ENCODE peak calls at places on chromosome 10, in six cellular contexts. One of them, this sample, is unnamed.

GRCh38 chr10:97708976-97709745 is 4.4 kb upstream of the MARVELD1 start:
- DNase-seq in colonic mucosa: peak
- DNase-seq in upper lobe of right lung: no peak
- DNase-seq in hepatocyte: peak
- DNase-seq in activated B cell treated with CpG ODN at 0.5 μM for 24 hours: no peak
- DNase-seq in AG04449: peak
- DNase-seq in this sample: peak

GRCh38 chr10:67033878-67034277 is 108.0 kb downstream of the LRRTM3 start:
- DNase-seq in colonic mucosa: no peak
- DNase-seq in upper lobe of right lung: no peak
- DNase-seq in hepatocyte: no peak
- DNase-seq in activated B cell treated with CpG ODN at 0.5 μM for 24 hours: no peak
- DNase-seq in AG04449: no peak
- DNase-seq in this sample: no peak

GRCh38 chr10:58886390-58886789 is 290.1 kb upstream of the PHYHIPL start:
- DNase-seq in colonic mucosa: no peak
- DNase-seq in upper lobe of right lung: no peak
- DNase-seq in hepatocyte: no peak
- DNase-seq in activated B cell treated with CpG ODN at 0.5 μM for 24 hours: no peak
- DNase-seq in AG04449: no peak
- DNase-seq in this sample: no peak

GRCh38 chr10:78413294-78414055 is 379.8 kb downstream of the RPS24 start:
- DNase-seq in colonic mucosa: no peak
- DNase-seq in upper lobe of right lung: peak
- DNase-seq in hepatocyte: no peak
- DNase-seq in activated B cell treated with CpG ODN at 0.5 μM for 24 hours: no peak
- DNase-seq in AG04449: no peak
- DNase-seq in this sample: no peak

GRCh38 chr10:22325272-22325947 is 4.5 kb downstream of the BMI1 start:
- DNase-seq in colonic mucosa: peak
- DNase-seq in upper lobe of right lung: peak
- DNase-seq in hepatocyte: peak
- DNase-seq in activated B cell treated with CpG ODN at 0.5 μM for 24 hours: peak
- DNase-seq in AG04449: no peak
- DNase-seq in this sample: no peak

GRCh38 chr10:120313715-120314114 is 143.3 kb upstream of the PLPP4 start:
- DNase-seq in colonic mucosa: no peak
- DNase-seq in upper lobe of right lung: no peak
- DNase-seq in hepatocyte: no peak
- DNase-seq in activated B cell treated with CpG ODN at 0.5 μM for 24 hours: no peak
- DNase-seq in AG04449: no peak
- DNase-seq in this sample: no peak

GRCh38 chr10:86758231-86759072 is 2.0 kb downstream of the BMPR1A start:
- DNase-seq in colonic mucosa: no peak
- DNase-seq in upper lobe of right lung: no peak
- DNase-seq in hepatocyte: no peak
- DNase-seq in activated B cell treated with CpG ODN at 0.5 μM for 24 hours: no peak
- DNase-seq in AG04449: no peak
- DNase-seq in this sample: no peak

GRCh38 chr10:21172774-21173432 is 275.8 kb upstream of the NEBL start:
- DNase-seq in colonic mucosa: peak
- DNase-seq in upper lobe of right lung: peak
- DNase-seq in hepatocyte: peak
- DNase-seq in activated B cell treated with CpG ODN at 0.5 μM for 24 hours: no peak
- DNase-seq in AG04449: no peak
- DNase-seq in this sample: no peak

GRCh38 chr10:525565-526315 is 163.7 kb downstream of the DIP2C start:
- DNase-seq in colonic mucosa: no peak
- DNase-seq in upper lobe of right lung: peak
- DNase-seq in hepatocyte: no peak
- DNase-seq in activated B cell treated with CpG ODN at 0.5 μM for 24 hours: no peak
- DNase-seq in AG04449: no peak
- DNase-seq in this sample: peak

GRCh38 chr10:523925-524324 is 165.5 kb downstream of the DIP2C start:
- DNase-seq in colonic mucosa: no peak
- DNase-seq in upper lobe of right lung: peak
- DNase-seq in hepatocyte: no peak
- DNase-seq in activated B cell treated with CpG ODN at 0.5 μM for 24 hours: no peak
- DNase-seq in AG04449: no peak
- DNase-seq in this sample: peak

GRCh38 chr10:527416-527815 is 162.1 kb downstream of the DIP2C start:
- DNase-seq in colonic mucosa: no peak
- DNase-seq in upper lobe of right lung: no peak
- DNase-seq in hepatocyte: no peak
- DNase-seq in activated B cell treated with CpG ODN at 0.5 μM for 24 hours: no peak
- DNase-seq in AG04449: no peak
- DNase-seq in this sample: no peak

GRCh38 chr10:528173-529165 is 161.0 kb downstream of the DIP2C start:
- DNase-seq in colonic mucosa: no peak
- DNase-seq in upper lobe of right lung: peak
- DNase-seq in hepatocyte: no peak
- DNase-seq in activated B cell treated with CpG ODN at 0.5 μM for 24 hours: no peak
- DNase-seq in AG04449: no peak
- DNase-seq in this sample: peak

DNA sequence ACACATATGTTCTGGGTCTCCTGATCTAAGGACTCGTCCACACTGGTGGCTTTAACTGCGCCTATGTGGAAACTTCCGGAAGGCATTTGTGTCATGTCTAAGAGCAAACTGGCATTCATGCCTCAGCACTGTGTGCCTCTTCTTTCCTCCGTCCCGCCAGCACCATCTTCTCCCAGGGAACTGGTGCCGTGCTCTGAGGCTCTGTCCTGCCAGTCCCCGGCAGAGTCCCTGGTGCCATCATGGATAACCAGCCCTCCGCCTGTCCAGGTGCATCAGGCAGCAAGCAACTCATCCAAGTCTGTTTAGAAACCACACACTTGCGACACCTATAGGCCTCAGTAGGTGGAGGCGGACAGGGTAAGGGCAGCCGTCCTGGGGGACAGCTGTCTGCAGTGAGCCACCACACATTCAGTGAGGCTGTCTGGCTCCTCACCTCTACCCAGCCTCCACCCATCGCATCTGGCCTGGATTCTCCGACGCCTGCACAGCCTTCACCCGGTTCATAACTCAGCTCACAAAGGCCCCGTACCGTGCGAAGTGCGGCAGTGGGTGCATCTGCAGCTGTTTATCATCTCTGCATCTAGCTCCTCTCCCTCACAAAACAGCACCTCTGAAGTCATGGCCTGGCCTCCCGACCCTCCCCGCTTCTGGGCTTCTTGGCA is 162.7 kb downstream of the DIP2C start:
- DNase-seq in colonic mucosa: no peak
- DNase-seq in upper lobe of right lung: peak
- DNase-seq in hepatocyte: no peak
- DNase-seq in activated B cell treated with CpG ODN at 0.5 μM for 24 hours: no peak
- DNase-seq in AG04449: no peak
- DNase-seq in this sample: peak
- TF ChIP-seq CTCF in colonic mucosa: no peak
- TF ChIP-seq CTCF in upper lobe of right lung: no peak
- TF ChIP-seq CTCF in hepatocyte: no peak
- TF ChIP-seq CTCF in activated B cell treated with CpG ODN at 0.5 μM for 24 hours: no peak
- TF ChIP-seq CTCF in AG04449: no peak
- TF ChIP-seq CTCF in this sample: no peak

GRCh38 chr10:101140950-101141621 is 10.0 kb downstream of the TLX1 start:
- DNase-seq in colonic mucosa: no peak
- DNase-seq in upper lobe of right lung: no peak
- DNase-seq in hepatocyte: no peak
- DNase-seq in activated B cell treated with CpG ODN at 0.5 μM for 24 hours: no peak
- DNase-seq in AG04449: no peak
- DNase-seq in this sample: no peak

GRCh38 chr10:101141622-101142532 is 10.8 kb downstream of the TLX1 start:
- DNase-seq in colonic mucosa: peak
- DNase-seq in upper lobe of right lung: peak
- DNase-seq in hepatocyte: peak
- DNase-seq in activated B cell treated with CpG ODN at 0.5 μM for 24 hours: peak
- DNase-seq in AG04449: peak
- DNase-seq in this sample: no peak

GRCh38 chr10:101143354-101143648 is 12.2 kb downstream of the TLX1 start:
- DNase-seq in colonic mucosa: no peak
- DNase-seq in upper lobe of right lung: no peak
- DNase-seq in hepatocyte: no peak
- DNase-seq in activated B cell treated with CpG ODN at 0.5 μM for 24 hours: no peak
- DNase-seq in AG04449: no peak
- DNase-seq in this sample: no peak

GRCh38 chr10:101144053-101144452 is 13.0 kb downstream of the TLX1 start:
- DNase-seq in colonic mucosa: no peak
- DNase-seq in upper lobe of right lung: no peak
- DNase-seq in hepatocyte: no peak
- DNase-seq in activated B cell treated with CpG ODN at 0.5 μM for 24 hours: no peak
- DNase-seq in AG04449: no peak
- DNase-seq in this sample: no peak

DNA sequence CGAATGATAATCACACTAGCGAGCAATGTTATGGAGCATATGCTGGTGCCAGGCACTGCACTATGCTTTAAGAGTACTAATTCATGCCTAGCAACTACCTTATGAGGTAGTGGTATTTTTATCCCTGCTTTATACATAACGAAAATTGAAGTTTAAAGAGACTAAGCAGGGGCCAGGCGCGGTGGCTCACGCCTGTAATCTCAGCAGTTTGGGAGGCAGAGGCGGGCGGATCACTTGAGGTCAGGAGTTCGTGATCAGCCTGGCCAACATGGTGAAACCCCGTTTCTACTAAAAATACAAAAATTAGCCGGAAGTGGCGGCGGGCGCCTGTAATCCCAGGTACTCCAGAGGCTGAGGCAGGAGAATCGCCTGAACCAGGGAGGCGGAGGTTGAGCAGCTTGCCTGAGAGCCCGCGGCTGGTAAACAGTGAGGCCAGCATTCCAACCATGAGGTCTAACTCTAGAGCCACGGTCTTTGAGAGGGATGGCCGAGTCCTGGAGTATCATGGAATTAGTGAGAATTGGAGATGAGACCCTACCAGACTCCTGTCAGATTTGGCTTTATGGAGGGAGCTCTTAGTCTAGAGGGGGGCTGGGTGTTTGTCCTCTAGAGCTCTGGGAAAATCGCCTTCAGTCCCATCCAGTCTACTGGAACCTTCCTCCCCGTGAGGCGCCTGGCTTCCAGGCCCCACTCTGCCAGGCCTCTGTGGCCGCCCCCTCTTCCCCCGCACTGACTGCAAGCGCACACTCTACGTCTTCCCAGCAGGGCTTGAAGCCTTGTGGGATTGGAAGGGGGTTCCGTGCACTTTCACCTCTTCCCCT is 11.6 kb downstream of the TLX1 start:
- DNase-seq in colonic mucosa: no peak
- DNase-seq in upper lobe of right lung: no peak
- DNase-seq in hepatocyte: no peak
- DNase-seq in activated B cell treated with CpG ODN at 0.5 μM for 24 hours: no peak
- DNase-seq in AG04449: no peak
- DNase-seq in this sample: no peak
- TF ChIP-seq CTCF in colonic mucosa: no peak
- TF ChIP-seq CTCF in upper lobe of right lung: no peak
- TF ChIP-seq CTCF in hepatocyte: no peak
- TF ChIP-seq CTCF in activated B cell treated with CpG ODN at 0.5 μM for 24 hours: no peak
- TF ChIP-seq CTCF in AG04449: no peak
- TF ChIP-seq CTCF in this sample: no peak

GRCh38 chr10:11701451-11702095 is 40.6 kb upstream of the ECHDC3 start:
- DNase-seq in colonic mucosa: no peak
- DNase-seq in upper lobe of right lung: no peak
- DNase-seq in hepatocyte: no peak
- DNase-seq in activated B cell treated with CpG ODN at 0.5 μM for 24 hours: no peak
- DNase-seq in AG04449: no peak
- DNase-seq in this sample: no peak

GRCh38 chr10:11700539-11700938 is 41.6 kb upstream of the ECHDC3 start:
- DNase-seq in colonic mucosa: no peak
- DNase-seq in upper lobe of right lung: no peak
- DNase-seq in hepatocyte: no peak
- DNase-seq in activated B cell treated with CpG ODN at 0.5 μM for 24 hours: no peak
- DNase-seq in AG04449: no peak
- DNase-seq in this sample: no peak

GRCh38 chr10:11698691-11699545 is 43.3 kb upstream of the ECHDC3 start:
- DNase-seq in colonic mucosa: no peak
- DNase-seq in upper lobe of right lung: no peak
- DNase-seq in hepatocyte: no peak
- DNase-seq in activated B cell treated with CpG ODN at 0.5 μM for 24 hours: no peak
- DNase-seq in AG04449: no peak
- DNase-seq in this sample: no peak

GRCh38 chr10:11699546-11700097 is 42.6 kb upstream of the ECHDC3 start:
- DNase-seq in colonic mucosa: no peak
- DNase-seq in upper lobe of right lung: no peak
- DNase-seq in hepatocyte: peak
- DNase-seq in activated B cell treated with CpG ODN at 0.5 μM for 24 hours: no peak
- DNase-seq in AG04449: no peak
- DNase-seq in this sample: no peak

DNA sequence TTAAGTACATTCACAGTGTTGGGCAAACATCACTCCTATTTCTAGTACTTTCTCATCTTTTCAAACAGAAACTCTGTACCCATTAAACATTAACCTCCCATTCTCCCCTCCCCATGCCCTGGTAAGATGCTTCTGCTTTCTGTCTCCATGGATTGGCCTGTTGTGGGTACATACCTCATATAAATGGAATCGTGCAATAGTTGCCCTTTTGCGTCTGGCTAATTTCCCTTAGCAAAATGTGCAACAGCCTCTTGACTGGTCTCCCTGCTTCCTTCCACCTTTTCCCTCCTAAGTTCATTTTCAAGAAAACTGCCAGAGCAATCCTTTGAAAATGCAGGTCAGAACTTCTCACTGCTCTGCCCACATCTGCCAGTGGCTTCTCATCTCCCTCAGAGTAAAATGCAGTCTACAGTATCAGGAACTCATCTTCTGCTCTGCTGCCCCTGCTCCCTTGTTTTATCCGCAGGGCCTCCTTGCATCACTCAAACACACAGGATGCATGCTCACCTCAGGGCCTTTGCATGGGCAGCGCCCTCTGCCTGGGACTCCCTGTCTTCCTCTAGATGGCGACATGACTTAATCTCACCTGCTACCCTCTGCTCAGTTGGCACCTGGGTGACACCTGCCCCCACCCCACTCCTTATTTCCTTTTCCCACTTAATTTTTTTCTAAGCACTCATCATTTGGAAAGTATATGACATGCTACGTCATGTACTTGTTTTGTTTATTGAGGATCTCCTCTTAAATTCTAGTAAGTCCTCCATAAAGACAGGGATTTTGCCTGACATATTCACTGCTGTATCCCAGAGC is 44.3 kb upstream of the ECHDC3 start:
- DNase-seq in colonic mucosa: peak
- DNase-seq in upper lobe of right lung: no peak
- DNase-seq in hepatocyte: no peak
- DNase-seq in activated B cell treated with CpG ODN at 0.5 μM for 24 hours: no peak
- DNase-seq in AG04449: no peak
- DNase-seq in this sample: no peak
- TF ChIP-seq CTCF in colonic mucosa: no peak
- TF ChIP-seq CTCF in upper lobe of right lung: no peak
- TF ChIP-seq CTCF in hepatocyte: no peak
- TF ChIP-seq CTCF in activated B cell treated with CpG ODN at 0.5 μM for 24 hours: no peak
- TF ChIP-seq CTCF in AG04449: no peak
- TF ChIP-seq CTCF in this sample: no peak

GRCh38 chr10:91634898-91635297 is 2.0 kb upstream of the PPP1R3C start:
- DNase-seq in colonic mucosa: no peak
- DNase-seq in upper lobe of right lung: no peak
- DNase-seq in hepatocyte: no peak
- DNase-seq in activated B cell treated with CpG ODN at 0.5 μM for 24 hours: no peak
- DNase-seq in AG04449: no peak
- DNase-seq in this sample: no peak

GRCh38 chr10:91630592-91630991 is 2.3 kb downstream of the PPP1R3C start:
- DNase-seq in colonic mucosa: no peak
- DNase-seq in upper lobe of right lung: no peak
- DNase-seq in hepatocyte: no peak
- DNase-seq in activated B cell treated with CpG ODN at 0.5 μM for 24 hours: no peak
- DNase-seq in AG04449: no peak
- DNase-seq in this sample: no peak

GRCh38 chr10:91635401-91636400 is 2.8 kb upstream of the PPP1R3C start:
- DNase-seq in colonic mucosa: peak
- DNase-seq in upper lobe of right lung: no peak
- DNase-seq in hepatocyte: peak
- DNase-seq in activated B cell treated with CpG ODN at 0.5 μM for 24 hours: no peak
- DNase-seq in AG04449: no peak
- DNase-seq in this sample: no peak

GRCh38 chr10:91634246-91634645 is 1.4 kb upstream of the PPP1R3C start:
- DNase-seq in colonic mucosa: no peak
- DNase-seq in upper lobe of right lung: no peak
- DNase-seq in hepatocyte: no peak
- DNase-seq in activated B cell treated with CpG ODN at 0.5 μM for 24 hours: no peak
- DNase-seq in AG04449: no peak
- DNase-seq in this sample: no peak

GRCh38 chr10:91632671-91633550 is at the start of gene PPP1R3C:
- DNase-seq in colonic mucosa: peak
- DNase-seq in upper lobe of right lung: peak
- DNase-seq in hepatocyte: peak
- DNase-seq in activated B cell treated with CpG ODN at 0.5 μM for 24 hours: peak
- DNase-seq in AG04449: peak
- DNase-seq in this sample: peak
- TF ChIP-seq CTCF in colonic mucosa: no peak
- TF ChIP-seq CTCF in upper lobe of right lung: peak
- TF ChIP-seq CTCF in hepatocyte: peak
- TF ChIP-seq CTCF in activated B cell treated with CpG ODN at 0.5 μM for 24 hours: no peak
- TF ChIP-seq CTCF in AG04449: peak
- TF ChIP-seq CTCF in this sample: peak